ENCODE peak calls at places on chromosomes 6 and 20, in four cellular contexts. B is epithelial cell of esophagus, U is hepatocyte, P is mammary epithelial cell. A is an unnamed sample.

GRCh38 chr20:3818155-3819151 is 1.9 kb upstream of the AP5S1 start:
- DNase-seq in B (peak; percentile 77), U (peak; percentile 87), P (peak; percentile 74), A (no peak)

GRCh38 chr6:28443112-28443773 is at the start of gene ZSCAN23:
- DNase-seq in B (peak; percentile 90), U (peak; percentile 88), P (peak; percentile 84), A (peak; percentile 73)

GRCh38 chr20:14148042-14148441 is 152.7 kb downstream of the MACROD2 start:
- DNase-seq in B (no peak), U (no peak), P (no peak), A (no peak)

GRCh38 chr20:10672579-10673127 is 1.1 kb downstream of the JAG1 start:
- DNase-seq in B (no peak), U (peak; percentile 70), P (peak; percentile 53), A (peak; percentile 71)

GRCh38 chr6:127267742-127268588 is 1.3 kb downstream of the RNF146 start:
- DNase-seq in B (no peak), U (no peak), P (peak; percentile 4), A (no peak)

GRCh38 chr6:16064687-16065086 is 64.2 kb upstream of the MYLIP start:
- DNase-seq in B (no peak), U (no peak), P (no peak), A (no peak)

GRCh38 chr20:53215166-53215565 is 243.0 kb downstream of the TSHZ2 start:
- DNase-seq in B (peak; percentile 7), U (no peak), P (no peak), A (no peak)

GRCh38 chr6:134675110-134676038 is 274.5 kb downstream of the ALDH8A1 start:
- DNase-seq in B (no peak), U (no peak), P (no peak), A (no peak)

GRCh38 chr6:168007592-168008338 is 10.3 kb downstream of the KIF25 start:
- DNase-seq in B (peak; percentile 98), U (peak; percentile 75), P (peak; percentile 98), A (peak; percentile 67)

GRCh38 chr20:43186312-43186711 is 3.4 kb downstream of the PTPRT start:
- DNase-seq in B (no peak), U (no peak), P (no peak), A (no peak)

GRCh38 chr6:34652263-34652662 is 44.3 kb downstream of the ILRUN start:
- DNase-seq in B (no peak), U (no peak), P (no peak), A (no peak)

DNA sequence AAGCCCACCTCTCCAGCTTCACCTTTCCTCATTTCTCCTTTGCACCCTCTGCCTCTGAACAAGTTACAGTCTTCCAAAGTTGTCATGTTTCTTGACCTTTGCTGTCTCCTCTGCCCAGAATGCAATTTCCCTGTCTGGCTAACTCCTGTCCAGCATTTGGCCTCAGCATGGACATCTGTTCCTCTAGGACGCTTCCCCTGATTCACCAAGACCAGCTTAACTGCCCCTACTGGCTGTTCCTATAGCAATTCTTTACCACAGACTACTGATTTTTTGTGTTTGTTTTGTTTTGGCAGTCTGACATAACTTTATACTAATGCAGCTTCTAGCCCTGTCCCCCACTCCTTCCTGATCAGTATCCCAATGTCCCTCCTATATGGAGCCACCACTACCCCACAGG is 13.4 kb downstream of the GNL1 start:
- DNase-seq in B (no peak), U (no peak), P (no peak), A (no peak)
- TF ChIP-seq CTCF in B (no peak), U (no peak), P (no peak), A (no peak)

DNA sequence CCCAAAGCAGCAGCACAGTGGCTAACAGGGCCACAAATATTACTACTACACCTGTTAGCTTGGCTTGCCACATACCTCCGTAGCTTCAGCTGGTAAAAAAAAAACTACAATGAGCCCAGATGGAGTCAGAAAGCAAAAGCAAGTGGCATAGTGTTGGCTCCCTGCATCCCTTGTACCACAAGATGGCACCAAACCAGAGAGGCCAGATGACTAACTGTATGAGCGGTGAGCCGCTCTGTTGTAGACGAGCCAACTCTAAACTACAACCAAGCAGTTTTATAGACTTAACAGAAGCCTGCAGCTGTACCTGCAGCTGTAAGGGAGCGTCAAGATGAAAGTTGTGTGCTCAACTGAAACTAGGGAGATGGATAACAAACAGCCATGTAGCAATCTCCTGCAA is 84.5 kb upstream of the MCHR2 start:
- DNase-seq in B (peak; percentile 63), U (peak; percentile 17), P (peak; percentile 33), A (no peak)
- TF ChIP-seq CTCF in B (peak; percentile 67), U (peak; percentile 36), P (peak; percentile 64), A (no peak)

GRCh38 chr20:57449398-57450354 is 58.5 kb downstream of the RBM38 start:
- DNase-seq in B (no peak), U (no peak), P (no peak), A (no peak)
- TF ChIP-seq CTCF in B (no peak), U (no peak), P (no peak), A (no peak)

DNA sequence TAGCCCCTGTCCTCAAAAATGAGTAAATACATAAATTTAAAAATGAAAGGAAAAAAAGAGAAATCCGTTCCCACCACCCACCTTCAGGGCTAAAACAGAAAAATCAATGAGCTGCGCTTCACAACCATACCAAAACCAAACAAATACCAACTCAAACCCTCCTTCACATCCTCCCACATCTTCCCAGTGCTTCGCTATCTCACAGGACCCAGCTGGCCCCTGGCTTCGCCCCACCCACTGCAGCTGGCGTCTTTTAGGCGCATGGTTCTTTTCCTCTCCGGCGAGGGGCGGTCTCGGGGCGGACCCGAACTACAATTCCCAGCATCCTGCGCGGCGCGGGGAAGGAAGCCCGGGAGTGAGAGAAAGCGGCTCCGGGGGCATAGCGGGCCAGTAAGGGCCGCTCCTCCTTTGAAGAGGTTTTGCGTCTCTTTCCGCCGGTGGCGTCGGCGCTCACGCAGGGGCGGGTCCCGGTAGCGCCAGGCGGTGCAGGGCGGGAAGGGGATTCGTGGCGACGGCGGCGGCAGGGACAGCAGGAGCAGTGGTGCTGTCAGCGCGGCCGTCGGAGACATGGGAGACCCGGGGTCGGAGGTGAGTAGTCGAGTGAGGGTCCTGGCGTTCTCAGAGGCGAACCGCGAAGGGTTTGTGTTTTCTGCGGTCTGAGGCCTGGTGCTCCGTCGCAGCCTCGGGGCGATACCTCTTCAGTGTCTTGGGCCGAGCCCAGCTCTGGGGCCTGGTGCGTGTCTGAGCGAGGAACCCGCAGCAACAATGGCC is at the start of gene ZNF451:
- DNase-seq in B (peak; percentile 98), U (peak; percentile 97), P (peak; percentile 97), A (peak; percentile 98)
- TF ChIP-seq CTCF in B (no peak), U (no peak), P (no peak), A (peak; percentile 4)

DNA sequence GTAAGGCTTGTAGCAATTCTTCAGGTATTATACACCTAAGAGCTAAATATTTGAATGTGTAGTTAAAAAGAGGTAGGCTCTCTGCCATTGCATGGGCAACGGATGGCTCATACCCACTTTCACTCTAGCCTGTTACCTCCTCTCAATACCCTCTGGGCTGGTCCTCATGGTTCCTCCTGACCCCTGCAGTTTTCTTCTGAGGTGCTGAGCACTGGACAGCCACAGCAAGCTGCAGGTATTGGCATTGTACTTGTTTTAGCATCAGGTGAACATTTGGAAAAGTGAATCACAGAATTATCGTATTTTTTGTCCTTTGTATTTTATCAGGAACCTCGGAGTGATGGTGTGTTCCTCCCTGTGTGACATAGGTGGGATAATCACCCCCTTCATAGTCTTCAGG is 32.9 kb downstream of the SLC22A1 start:
- DNase-seq in B (no peak), U (no peak), P (no peak), A (no peak)
- TF ChIP-seq CTCF in B (no peak), U (no peak), P (no peak), A (no peak)

GRCh38 chr6:10425973-10426780 is 11.3 kb upstream of the TFAP2A start:
- DNase-seq in B (peak; percentile 55), U (peak; percentile 85), P (peak; percentile 52), A (peak; percentile 90)

GRCh38 chr6:10425177-10425972 is 10.5 kb upstream of the TFAP2A start:
- DNase-seq in B (no peak), U (no peak), P (no peak), A (no peak)

GRCh38 chr6:10422282-10423034 is 7.6 kb upstream of the TFAP2A start:
- DNase-seq in B (no peak), U (no peak), P (no peak), A (no peak)

GRCh38 chr6:10421508-10422281 is 6.8 kb upstream of the TFAP2A start:
- DNase-seq in B (no peak), U (no peak), P (no peak), A (peak; percentile 52)

GRCh38 chr6:10424005-10424404 is 9.1 kb upstream of the TFAP2A start:
- DNase-seq in B (peak; percentile 27), U (no peak), P (no peak), A (no peak)
- TF ChIP-seq CTCF in B (no peak), U (peak; percentile 7), P (peak; percentile 37), A (no peak)

DNA sequence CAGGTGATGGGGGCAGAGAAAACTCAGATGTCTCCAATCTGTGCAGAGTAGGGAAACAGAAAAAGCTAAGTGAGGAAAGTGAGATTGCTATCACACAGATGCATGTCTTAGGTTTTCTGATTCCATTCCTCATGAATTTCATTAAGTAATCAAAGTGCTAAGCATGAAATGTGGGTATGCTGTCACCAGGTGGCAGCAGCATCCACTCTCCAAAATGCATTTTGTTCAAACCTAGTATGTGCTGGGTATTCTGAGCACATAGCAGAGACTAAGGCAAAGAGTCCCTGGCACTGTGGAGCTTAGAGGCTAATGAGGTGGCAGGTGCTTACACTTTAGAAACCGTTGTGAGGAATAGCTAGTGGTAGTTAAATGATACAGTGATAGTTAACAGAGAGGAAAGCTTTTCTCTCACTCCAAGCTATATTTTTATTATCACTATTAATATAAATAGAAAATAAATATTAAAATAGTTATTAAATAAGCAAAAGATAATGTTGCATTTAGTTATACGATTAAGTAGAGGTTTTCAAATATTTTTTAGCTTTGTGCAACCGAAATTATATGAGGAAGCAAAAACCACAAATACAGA is 179.5 kb downstream of the CDH26 start:
- DNase-seq in B (peak; percentile 49), U (no peak), P (peak; percentile 28), A (no peak)
- TF ChIP-seq CTCF in B (peak; percentile 61), U (peak; percentile 17), P (peak; percentile 64), A (peak; percentile 18)

GRCh38 chr6:2918936-2919335 is 15.8 kb upstream of the SERPINB9 start:
- DNase-seq in B (no peak), U (no peak), P (no peak), A (no peak)
- TF ChIP-seq CTCF in B (no peak), U (no peak), P (no peak), A (no peak)

A was measured in upper lobe of left lung.